ENCODE peak calls at places on chromosomes 7 and 10, in eight cellular contexts. N is upper lobe of left lung, I is Peyer's patch, C is prostate gland, H is heart left ventricle, Z is K562, F is body of pancreas, P is A549. S is an unnamed sample.

GRCh38 chr10:133455196-133455595 is 1.5 kb downstream of the SCART1 start:
- DNase-seq in C (no peak), H (no peak), Z (no peak), F (no peak), P (no peak), N (no peak), I (peak; percentile 4), S (no peak)

GRCh38 chr10:71726673-71727428 is 7.3 kb upstream of the C10orf105 start:
- DNase-seq in Z (no peak), H (no peak), F (no peak), I (peak; percentile 56), P (no peak), N (no peak), C (no peak), S (no peak)

GRCh38 chr10:59036311-59037017 is 140.0 kb upstream of the PHYHIPL start:
- DNase-seq in F (no peak), C (no peak), H (no peak), Z (no peak), I (no peak), P (no peak), N (no peak), S (no peak)

GRCh38 chr7:143898810-143899209 is 3.2 kb downstream of the TCAF1 start:
- DNase-seq in N (no peak), I (no peak), P (no peak), Z (no peak), C (no peak), H (no peak), F (no peak), S (no peak)

GRCh38 chr10:3803295-3803883 is 18.4 kb upstream of the KLF6 start:
- DNase-seq in P (no peak), H (no peak), N (no peak), F (peak; percentile 89), I (no peak), C (no peak), Z (peak; percentile 60), S (no peak)

GRCh38 chr7:128108129-128108528 is 76.9 kb upstream of the LRRC4 start:
- DNase-seq in H (no peak), F (no peak), C (no peak), P (no peak), N (no peak), Z (no peak), I (no peak), S (no peak)

GRCh38 chr7:137003606-137004005 is 135.2 kb downstream of the CHRM2 start:
- DNase-seq in C (no peak), F (no peak), H (no peak), P (no peak), I (no peak), Z (no peak), N (no peak), S (no peak)

GRCh38 chr7:128006550-128007292 is 24.5 kb downstream of the LRRC4 start:
- DNase-seq in H (no peak), Z (no peak), F (no peak), N (no peak), I (no peak), P (no peak), C (no peak), S (no peak)

GRCh38 chr10:92081641-92082040 is 158.1 kb downstream of the BTAF1 start:
- DNase-seq in P (no peak), Z (no peak), F (no peak), I (no peak), N (no peak), H (no peak), C (no peak), S (no peak)

GRCh38 chr10:133544506-133544905 is 17.3 kb downstream of the CYP2E1 start:
- DNase-seq in N (no peak), Z (no peak), H (no peak), C (no peak), P (no peak), I (no peak), F (no peak), S (no peak)

GRCh38 chr7:158325530-158326381 is 261.9 kb downstream of the PTPRN2 start:
- DNase-seq in P (no peak), I (no peak), F (peak; percentile 21), Z (no peak), C (peak; percentile 45), H (no peak), N (peak; percentile 40), S (peak; percentile 34)

DNA sequence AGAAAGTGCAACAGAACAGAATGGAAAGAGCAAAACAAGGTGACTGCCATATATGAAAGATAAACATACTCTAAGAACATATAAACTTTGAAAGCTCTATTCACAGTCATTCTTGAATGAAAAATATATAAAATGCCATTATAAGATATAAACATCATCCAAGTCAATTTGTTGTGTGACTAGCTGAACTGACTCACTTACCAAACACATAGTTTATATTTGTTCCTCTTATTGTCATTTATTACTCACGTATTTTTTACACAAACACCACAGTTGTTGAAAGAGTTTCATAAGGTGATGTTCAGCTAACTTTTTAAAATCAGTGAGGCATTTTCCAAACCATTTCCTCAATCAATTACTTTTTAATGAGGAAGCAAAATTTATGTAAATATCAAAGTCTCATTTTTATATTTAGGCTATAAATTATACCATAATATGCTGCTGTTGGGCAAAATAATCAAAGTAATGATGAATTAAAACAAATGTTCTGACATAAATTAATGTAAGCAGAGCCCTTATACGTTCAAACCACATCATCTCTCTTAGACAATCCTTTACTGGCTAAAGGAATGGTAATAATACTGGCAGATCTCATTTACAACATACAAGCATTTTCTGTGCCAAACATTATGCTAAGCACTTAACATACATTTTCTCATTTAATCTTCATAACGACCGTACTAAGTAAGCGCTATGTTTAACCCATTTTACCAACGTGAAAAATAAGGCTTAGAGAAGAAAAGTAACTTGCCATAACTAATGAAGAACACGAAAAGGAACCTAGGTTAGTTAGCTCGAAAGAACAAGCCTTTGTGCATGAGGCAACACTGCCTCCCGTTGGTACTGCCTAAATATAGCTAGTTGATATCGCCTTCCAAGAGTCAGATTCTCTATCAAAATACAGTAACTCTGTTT is 7.3 kb downstream of the LRRN3 start:
- DNase-seq in H (no peak), C (no peak), P (no peak), N (no peak), F (no peak), I (peak; percentile 20), Z (no peak), S (peak; percentile 40)
- TF ChIP-seq CTCF in H (peak; percentile 42), C (no peak), P (peak; percentile 70), N (peak; percentile 32), F (no peak), I (peak; percentile 70), Z (peak; percentile 86), S (peak; percentile 57)

DNA sequence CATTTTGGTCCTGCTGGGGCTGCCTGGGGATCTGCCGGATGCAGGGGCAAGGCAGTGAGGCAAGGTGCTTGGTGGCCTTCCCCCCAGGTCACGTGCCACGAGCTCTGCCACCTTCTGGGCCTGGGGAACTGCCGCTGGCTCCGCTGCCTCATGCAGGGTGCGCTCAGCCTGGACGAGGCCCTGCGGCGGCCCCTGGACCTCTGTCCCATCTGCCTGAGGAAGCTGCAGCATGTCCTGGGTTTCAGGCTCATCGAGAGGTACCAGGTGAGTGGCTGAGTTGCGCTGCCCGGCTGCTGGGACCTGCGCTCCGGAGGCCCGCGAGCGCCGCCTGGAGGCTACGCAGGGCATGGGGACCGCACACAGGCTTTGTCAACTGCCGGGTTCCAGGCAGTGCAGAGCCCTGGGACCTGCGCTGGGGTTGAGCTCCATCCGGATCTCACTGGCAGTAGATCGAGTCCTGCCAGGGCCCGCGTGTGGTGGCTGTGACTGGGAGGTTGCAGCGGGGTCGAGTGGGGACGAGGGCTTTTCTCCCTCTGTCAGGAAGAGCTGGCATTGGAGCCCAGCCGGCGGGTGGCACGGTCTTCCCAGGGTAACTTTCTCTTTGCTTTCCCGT is 21.7 kb downstream of the AMZ1 start:
- DNase-seq in P (peak; percentile 74), N (peak; percentile 95), H (peak; percentile 85), I (peak; percentile 84), Z (peak; percentile 88), F (peak; percentile 73), C (peak; percentile 31), S (peak; percentile 74)
- TF ChIP-seq POLR2A in P (no peak), N (no peak), H (no peak), I (no peak), Z (no peak), F (no peak), C (no peak), S (no peak)

DNA sequence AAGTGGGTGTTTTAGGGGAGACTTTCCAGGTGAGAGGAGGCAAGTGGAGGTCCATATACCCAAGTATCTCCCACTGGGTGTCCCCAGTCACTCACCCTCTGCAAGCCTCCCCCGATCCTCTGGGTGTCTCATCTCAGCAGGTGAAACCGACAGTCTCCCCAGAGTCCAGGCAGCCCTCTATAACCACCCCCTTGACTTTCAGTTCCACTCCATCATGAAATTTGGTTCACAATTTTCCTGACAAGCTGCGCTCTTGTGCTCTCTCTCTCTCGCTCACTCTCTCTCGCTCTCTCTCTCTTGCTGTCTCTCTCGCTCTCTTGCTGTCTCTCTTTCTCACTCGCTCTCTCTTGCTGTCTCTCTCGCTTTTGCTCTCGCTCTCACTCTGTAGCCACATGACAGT is 8.1 kb upstream of the RABGEF1 start:
- DNase-seq in H (no peak), C (no peak), F (no peak), N (no peak), P (no peak), Z (no peak), I (no peak), S (no peak)
- TF ChIP-seq CTCF in H (no peak), C (no peak), F (no peak), N (no peak), P (no peak), Z (no peak), I (no peak), S (no peak)

GRCh38 chr10:73910401-73910763 is 550 bp upstream of the PLAU start:
- DNase-seq in H (no peak), I (no peak), F (no peak), P (no peak), N (no peak), C (no peak), Z (peak; percentile 41), S (no peak)

GRCh38 chr10:73911553-73912004 is 647 bp downstream of the PLAU start:
- DNase-seq in P (no peak), I (no peak), C (no peak), N (no peak), Z (no peak), H (no peak), F (no peak), S (no peak)

GRCh38 chr10:73908853-73909611 is 1.9 kb upstream of the PLAU start:
- DNase-seq in F (peak; percentile 54), P (peak; percentile 81), N (no peak), C (no peak), H (no peak), I (peak; percentile 25), Z (peak; percentile 49), S (peak; percentile 44)

GRCh38 chr10:73909716-73910115 is 1.2 kb upstream of the PLAU start:
- DNase-seq in P (no peak), N (no peak), F (no peak), I (no peak), Z (no peak), H (no peak), C (no peak), S (no peak)

DNA sequence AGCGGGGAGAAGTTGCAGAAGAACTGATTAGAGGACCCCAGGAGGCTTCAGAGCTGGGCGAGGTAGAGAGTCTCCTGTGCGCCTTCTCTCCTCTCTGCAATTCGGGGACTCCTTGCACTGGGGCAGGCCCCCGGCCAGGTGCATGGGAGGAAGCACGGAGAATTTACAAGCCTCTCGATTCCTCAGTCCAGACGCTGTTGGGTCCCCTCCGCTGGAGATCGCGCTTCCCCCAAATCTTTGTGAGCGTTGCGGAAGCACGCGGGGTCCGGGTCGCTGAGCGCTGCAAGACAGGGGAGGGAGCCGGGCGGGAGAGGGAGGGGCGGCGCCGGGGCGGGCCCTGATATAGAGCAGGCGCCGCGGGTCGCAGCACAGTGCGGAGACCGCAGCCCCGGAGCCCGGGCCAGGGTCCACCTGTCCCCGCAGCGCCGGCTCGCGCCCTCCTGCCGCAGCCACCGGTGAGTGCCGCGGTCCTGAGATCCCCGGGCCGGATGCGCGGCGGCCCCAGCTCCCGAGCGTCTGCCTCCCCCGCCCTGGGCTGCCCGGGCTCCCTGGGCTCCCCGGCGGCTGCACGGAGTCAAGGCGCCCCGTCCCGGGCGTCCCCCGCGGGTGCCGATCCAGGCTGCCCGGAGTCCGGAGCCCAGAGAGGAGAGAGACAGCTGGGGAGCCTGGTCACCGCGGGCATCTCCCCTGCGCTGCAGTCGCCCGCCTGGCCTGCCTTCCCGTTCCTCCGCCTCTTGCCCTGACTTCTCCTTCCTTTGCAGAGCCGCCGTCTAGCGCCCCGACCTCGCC is at the start of gene PLAU:
- DNase-seq in P (no peak), F (peak; percentile 41), N (peak; percentile 91), H (peak; percentile 87), I (peak; percentile 48), Z (peak; percentile 86), C (peak; percentile 25), S (peak; percentile 38)
- TF ChIP-seq POLR2A in P (peak; percentile 88), F (no peak), N (peak; percentile 49), H (no peak), I (no peak), Z (peak; percentile 31), C (peak; percentile 81), S (peak; percentile 20)

S was measured in adrenal gland.